ENCODE peak calls at places on chromosome 14, in four cellular contexts. One of them, this sample, is unnamed.

GRCh38 chr14:72714094-72714493 is 179.8 kb downstream of the DPF3 start:
- DNase-seq in CD4-positive, alpha-beta memory T cell: peak; percentile 36
- DNase-seq in testis: no peak
- DNase-seq in CD4-positive, alpha-beta T cell: peak; percentile 8
- DNase-seq in this sample: no peak

GRCh38 chr14:81062816-81063215 is 107.4 kb downstream of the TSHR start:
- DNase-seq in CD4-positive, alpha-beta memory T cell: peak; percentile 2
- DNase-seq in testis: no peak
- DNase-seq in CD4-positive, alpha-beta T cell: no peak
- DNase-seq in this sample: no peak

GRCh38 chr14:101791919-101792572 is 30.5 kb downstream of the PPP2R5C start:
- DNase-seq in CD4-positive, alpha-beta memory T cell: peak; percentile 54
- DNase-seq in testis: no peak
- DNase-seq in CD4-positive, alpha-beta T cell: no peak
- DNase-seq in this sample: no peak

GRCh38 chr14:50846171-50846880 is 15.4 kb upstream of the NIN start:
- DNase-seq in CD4-positive, alpha-beta memory T cell: no peak
- DNase-seq in testis: no peak
- DNase-seq in CD4-positive, alpha-beta T cell: no peak
- DNase-seq in this sample: no peak

GRCh38 chr14:55071870-55072640 is 20.6 kb downstream of the MAPK1IP1L start:
- DNase-seq in CD4-positive, alpha-beta memory T cell: peak; percentile 40
- DNase-seq in testis: peak; percentile 21
- DNase-seq in CD4-positive, alpha-beta T cell: peak; percentile 8
- DNase-seq in this sample: no peak

GRCh38 chr14:95262511-95262891 is 57.2 kb downstream of the CLMN start:
- DNase-seq in CD4-positive, alpha-beta memory T cell: no peak
- DNase-seq in testis: no peak
- DNase-seq in CD4-positive, alpha-beta T cell: no peak
- DNase-seq in this sample: no peak

GRCh38 chr14:78448483-78449094 is 278.4 kb downstream of the NRXN3 start:
- DNase-seq in CD4-positive, alpha-beta memory T cell: no peak
- DNase-seq in testis: peak; percentile 74
- DNase-seq in CD4-positive, alpha-beta T cell: no peak
- DNase-seq in this sample: no peak

GRCh38 chr14:40240456-40240855 is 808.2 kb upstream of the FBXO33 start:
- DNase-seq in CD4-positive, alpha-beta memory T cell: no peak
- DNase-seq in testis: no peak
- DNase-seq in CD4-positive, alpha-beta T cell: no peak
- DNase-seq in this sample: no peak

GRCh38 chr14:33163109-33163508 is 224.4 kb downstream of the NPAS3 start:
- DNase-seq in CD4-positive, alpha-beta memory T cell: no peak
- DNase-seq in testis: no peak
- DNase-seq in CD4-positive, alpha-beta T cell: no peak
- DNase-seq in this sample: no peak

GRCh38 chr14:26926585-26926984 is 328.8 kb upstream of the NOVA1 start:
- DNase-seq in CD4-positive, alpha-beta memory T cell: no peak
- DNase-seq in testis: no peak
- DNase-seq in CD4-positive, alpha-beta T cell: no peak
- DNase-seq in this sample: no peak

GRCh38 chr14:67373347-67373746 is 13.2 kb downstream of the EIF2S1 start:
- DNase-seq in CD4-positive, alpha-beta memory T cell: no peak
- DNase-seq in testis: no peak
- DNase-seq in CD4-positive, alpha-beta T cell: no peak
- DNase-seq in this sample: no peak

GRCh38 chr14:88829685-88830302 is 5.3 kb downstream of the TTC8 start:
- DNase-seq in CD4-positive, alpha-beta memory T cell: no peak
- DNase-seq in testis: no peak
- DNase-seq in CD4-positive, alpha-beta T cell: no peak
- DNase-seq in this sample: no peak

GRCh38 chr14:102870994-102871831 is 51.2 kb upstream of the AMN start:
- DNase-seq in CD4-positive, alpha-beta memory T cell: no peak
- DNase-seq in testis: no peak
- DNase-seq in CD4-positive, alpha-beta T cell: no peak
- DNase-seq in this sample: no peak

GRCh38 chr14:87067061-87067460 is 925.9 kb downstream of the GALC start:
- DNase-seq in CD4-positive, alpha-beta memory T cell: no peak
- DNase-seq in testis: no peak
- DNase-seq in CD4-positive, alpha-beta T cell: no peak
- DNase-seq in this sample: no peak

GRCh38 chr14:63046339-63047268 is 1.3 kb upstream of the KCNH5 start:
- DNase-seq in CD4-positive, alpha-beta memory T cell: no peak
- DNase-seq in testis: no peak
- DNase-seq in CD4-positive, alpha-beta T cell: no peak
- DNase-seq in this sample: no peak

GRCh38 chr14:74038015-74038859 is 19.1 kb downstream of the BBOF1 start:
- DNase-seq in CD4-positive, alpha-beta memory T cell: peak; percentile 55
- DNase-seq in testis: no peak
- DNase-seq in CD4-positive, alpha-beta T cell: no peak
- DNase-seq in this sample: no peak

GRCh38 chr14:23358553-23359166 is 6.0 kb upstream of the SLC22A17 start:
- DNase-seq in CD4-positive, alpha-beta memory T cell: no peak
- DNase-seq in testis: no peak
- DNase-seq in CD4-positive, alpha-beta T cell: no peak
- DNase-seq in this sample: no peak

GRCh38 chr14:59055439-59056045 is 132.9 kb upstream of the DAAM1 start:
- DNase-seq in CD4-positive, alpha-beta memory T cell: peak; percentile 18
- DNase-seq in testis: peak; percentile 44
- DNase-seq in CD4-positive, alpha-beta T cell: no peak
- DNase-seq in this sample: no peak

GRCh38 chr14:74333909-74334308 is 14.4 kb upstream of the VRTN start:
- DNase-seq in CD4-positive, alpha-beta memory T cell: no peak
- DNase-seq in testis: no peak
- DNase-seq in CD4-positive, alpha-beta T cell: no peak
- DNase-seq in this sample: no peak

GRCh38 chr14:70317969-70318634 is 41.4 kb downstream of the COX16 start:
- DNase-seq in CD4-positive, alpha-beta memory T cell: no peak
- DNase-seq in testis: peak; percentile 72
- DNase-seq in CD4-positive, alpha-beta T cell: no peak
- DNase-seq in this sample: no peak

GRCh38 chr14:67814826-67815225 is 1.6 kb downstream of the ZFYVE26 start:
- DNase-seq in CD4-positive, alpha-beta memory T cell: no peak
- DNase-seq in testis: no peak
- DNase-seq in CD4-positive, alpha-beta T cell: no peak
- DNase-seq in this sample: no peak

GRCh38 chr14:61355892-61356325 is 34.5 kb downstream of the PRKCH start:
- DNase-seq in CD4-positive, alpha-beta memory T cell: no peak
- DNase-seq in testis: no peak
- DNase-seq in CD4-positive, alpha-beta T cell: peak; percentile 62
- DNase-seq in this sample: no peak

GRCh38 chr14:96584199-96584906 is 82.2 kb downstream of the PAPOLA start:
- DNase-seq in CD4-positive, alpha-beta memory T cell: peak; percentile 12
- DNase-seq in testis: peak; percentile 64
- DNase-seq in CD4-positive, alpha-beta T cell: peak; percentile 19
- DNase-seq in this sample: no peak

GRCh38 chr14:68910540-68910939 is 68.6 kb downstream of the ACTN1 start:
- DNase-seq in CD4-positive, alpha-beta memory T cell: no peak
- DNase-seq in testis: no peak
- DNase-seq in CD4-positive, alpha-beta T cell: no peak
- DNase-seq in this sample: no peak

GRCh38 chr14:80678436-80678835 is 263.1 kb downstream of the CEP128 start:
- DNase-seq in CD4-positive, alpha-beta memory T cell: no peak
- DNase-seq in testis: no peak
- DNase-seq in CD4-positive, alpha-beta T cell: no peak
- DNase-seq in this sample: no peak

GRCh38 chr14:95294834-95295599 is 24.7 kb downstream of the CLMN start:
- DNase-seq in CD4-positive, alpha-beta memory T cell: no peak
- DNase-seq in testis: no peak
- DNase-seq in CD4-positive, alpha-beta T cell: no peak
- DNase-seq in this sample: no peak

GRCh38 chr14:104855532-104856090 is 9.5 kb upstream of the CEP170B start:
- DNase-seq in CD4-positive, alpha-beta memory T cell: no peak
- DNase-seq in testis: no peak
- DNase-seq in CD4-positive, alpha-beta T cell: no peak
- DNase-seq in this sample: no peak

GRCh38 chr14:29348504-29348903 is 579.1 kb downstream of the PRKD1 start:
- DNase-seq in CD4-positive, alpha-beta memory T cell: no peak
- DNase-seq in testis: no peak
- DNase-seq in CD4-positive, alpha-beta T cell: no peak
- DNase-seq in this sample: no peak

GRCh38 chr14:100388137-100389050 is 65.3 kb downstream of the SLC25A47 start:
- DNase-seq in CD4-positive, alpha-beta memory T cell: no peak
- DNase-seq in testis: no peak
- DNase-seq in CD4-positive, alpha-beta T cell: no peak
- DNase-seq in this sample: no peak

GRCh38 chr14:93789366-93790130 is 1.3 kb upstream of the PRIMA1 start:
- DNase-seq in CD4-positive, alpha-beta memory T cell: no peak
- DNase-seq in testis: no peak
- DNase-seq in CD4-positive, alpha-beta T cell: no peak
- DNase-seq in this sample: no peak

GRCh38 chr14:70036665-70037064 is 152.1 kb downstream of the SLC8A3 start:
- DNase-seq in CD4-positive, alpha-beta memory T cell: no peak
- DNase-seq in testis: no peak
- DNase-seq in CD4-positive, alpha-beta T cell: no peak
- DNase-seq in this sample: no peak

GRCh38 chr14:68598621-68599447 is 194.0 kb downstream of the ZFP36L1 start:
- DNase-seq in CD4-positive, alpha-beta memory T cell: no peak
- DNase-seq in testis: peak; percentile 74
- DNase-seq in CD4-positive, alpha-beta T cell: no peak
- DNase-seq in this sample: no peak

GRCh38 chr14:55102141-55102547 is 26.9 kb upstream of the LGALS3 start:
- DNase-seq in CD4-positive, alpha-beta memory T cell: peak; percentile 53
- DNase-seq in testis: peak; percentile 71
- DNase-seq in CD4-positive, alpha-beta T cell: peak; percentile 27
- DNase-seq in this sample: no peak

GRCh38 chr14:52558688-52559087 is 6.1 kb downstream of the GPR137C start:
- DNase-seq in CD4-positive, alpha-beta memory T cell: no peak
- DNase-seq in testis: no peak
- DNase-seq in CD4-positive, alpha-beta T cell: no peak
- DNase-seq in this sample: no peak

GRCh38 chr14:42374332-42374731 is 767.7 kb downstream of the LRFN5 start:
- DNase-seq in CD4-positive, alpha-beta memory T cell: no peak
- DNase-seq in testis: no peak
- DNase-seq in CD4-positive, alpha-beta T cell: no peak
- DNase-seq in this sample: no peak
- H3K9me3 ChIP-seq in CD4-positive, alpha-beta memory T cell: no peaks in the 10 kb centered on the region
- H3K9me3 ChIP-seq in testis: no peaks in the 10 kb centered on the region
- H3K9me3 ChIP-seq in CD4-positive, alpha-beta T cell: peaks cover 3% of the 10 kb centered on the region
- H3K9me3 ChIP-seq in this sample: no peaks in the 10 kb centered on the region

GRCh38 chr14:84554136-84554535 is 975.8 kb upstream of the FLRT2 start:
- DNase-seq in CD4-positive, alpha-beta memory T cell: no peak
- DNase-seq in testis: no peak
- DNase-seq in CD4-positive, alpha-beta T cell: no peak
- DNase-seq in this sample: no peak

DNA sequence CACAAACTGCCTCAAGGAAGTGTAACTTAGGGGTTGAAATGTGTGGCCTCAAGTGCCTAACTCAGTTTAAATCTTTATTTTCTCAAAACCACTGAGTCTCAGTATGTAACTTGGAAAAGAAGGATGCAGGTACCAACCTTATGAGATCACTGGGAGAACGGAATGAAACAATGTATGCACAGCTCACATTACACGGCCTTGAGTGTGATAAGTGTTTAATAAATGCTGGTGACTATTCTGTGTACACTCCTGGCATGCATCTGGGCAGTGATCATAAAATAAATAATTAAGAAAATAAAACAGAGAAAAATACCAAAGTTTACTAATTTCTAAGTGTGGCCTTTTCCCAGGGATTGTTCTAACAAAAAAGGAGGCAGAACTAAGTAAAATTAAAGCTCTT is 974.5 kb upstream of the FLRT2 start:
- DNase-seq in CD4-positive, alpha-beta memory T cell: no peak
- DNase-seq in testis: no peak
- DNase-seq in CD4-positive, alpha-beta T cell: no peak
- DNase-seq in this sample: no peak
- H3K9me3 ChIP-seq in CD4-positive, alpha-beta memory T cell: no peaks in the 10 kb centered on the region
- H3K9me3 ChIP-seq in testis: no peaks in the 10 kb centered on the region
- H3K9me3 ChIP-seq in CD4-positive, alpha-beta T cell: no peaks in the 10 kb centered on the region
- H3K9me3 ChIP-seq in this sample: no peaks in the 10 kb centered on the region

DNA sequence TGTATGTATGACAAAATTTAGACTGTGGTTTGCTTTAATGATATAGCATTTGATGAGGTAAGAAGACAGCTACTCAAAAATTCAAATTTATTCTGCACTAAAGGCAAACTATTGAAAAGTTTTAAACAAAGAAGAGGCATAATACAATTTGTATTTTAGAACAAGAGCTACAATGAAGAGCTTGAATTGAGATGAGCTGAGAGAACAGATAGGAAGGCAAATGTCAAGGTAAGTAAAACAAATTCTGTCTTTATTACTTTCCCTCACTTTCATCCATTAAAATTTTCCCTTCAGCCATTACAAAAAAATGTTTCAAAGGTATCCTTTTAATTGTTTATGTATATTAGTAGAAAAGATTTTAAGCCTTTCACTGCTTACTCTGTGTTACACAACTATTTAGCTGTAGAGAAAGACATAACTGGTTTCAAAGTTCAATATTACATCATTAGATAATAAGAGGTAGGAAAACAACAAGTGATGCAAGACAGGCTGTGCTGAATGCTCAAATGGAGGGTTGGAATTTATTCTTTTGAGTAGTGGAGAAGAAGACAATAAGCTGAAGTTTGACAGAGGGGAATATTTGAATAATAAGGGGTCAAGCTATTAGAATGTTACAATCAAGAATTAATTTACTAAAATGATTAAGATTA is 1334.1 kb downstream of the FSCB start:
- DNase-seq in CD4-positive, alpha-beta memory T cell: no peak
- DNase-seq in testis: no peak
- DNase-seq in CD4-positive, alpha-beta T cell: no peak
- DNase-seq in this sample: no peak
- H3K9me3 ChIP-seq in CD4-positive, alpha-beta memory T cell: no peaks in the 10 kb centered on the region
- H3K9me3 ChIP-seq in testis: no peaks in the 10 kb centered on the region
- H3K9me3 ChIP-seq in CD4-positive, alpha-beta T cell: no peaks in the 10 kb centered on the region
- H3K9me3 ChIP-seq in this sample: no peaks in the 10 kb centered on the region

GRCh38 chr14:97604731-97605130 is 807.5 kb downstream of the VRK1 start:
- DNase-seq in CD4-positive, alpha-beta memory T cell: no peak
- DNase-seq in testis: no peak
- DNase-seq in CD4-positive, alpha-beta T cell: no peak
- DNase-seq in this sample: no peak

GRCh38 chr14:97602438-97603117 is 805.4 kb downstream of the VRK1 start:
- DNase-seq in CD4-positive, alpha-beta memory T cell: peak; percentile 89
- DNase-seq in testis: no peak
- DNase-seq in CD4-positive, alpha-beta T cell: peak; percentile 81
- DNase-seq in this sample: peak; percentile 66

DNA sequence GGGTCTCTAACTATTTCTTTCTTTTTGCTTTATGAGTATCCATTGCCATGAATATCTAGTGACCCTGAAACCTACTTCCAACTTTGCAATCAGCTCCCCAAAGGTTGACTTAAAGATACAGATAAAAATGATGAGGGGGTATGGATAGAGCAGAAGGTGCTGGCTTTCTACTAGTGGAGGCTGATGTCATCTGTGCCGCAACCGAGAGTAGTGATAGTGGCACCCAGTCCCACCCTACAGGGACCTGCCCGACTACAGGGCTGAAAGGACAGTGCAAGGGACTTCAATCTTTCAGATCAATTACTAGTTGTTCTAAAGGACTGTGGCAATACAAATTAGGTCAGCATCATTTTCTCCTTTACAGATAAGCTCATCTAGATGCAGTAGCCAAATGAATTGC is 806.0 kb downstream of the VRK1 start:
- DNase-seq in CD4-positive, alpha-beta memory T cell: peak; percentile 62
- DNase-seq in testis: no peak
- DNase-seq in CD4-positive, alpha-beta T cell: peak; percentile 60
- DNase-seq in this sample: peak; percentile 49
- H3K9me3 ChIP-seq in CD4-positive, alpha-beta memory T cell: no peaks in the 10 kb centered on the region
- H3K9me3 ChIP-seq in testis: no peaks in the 10 kb centered on the region
- H3K9me3 ChIP-seq in CD4-positive, alpha-beta T cell: peaks cover 8% of the 10 kb centered on the region
- H3K9me3 ChIP-seq in this sample: no peaks in the 10 kb centered on the region

GRCh38 chr14:48553443-48553842 is 878.0 kb upstream of the MDGA2 start:
- DNase-seq in CD4-positive, alpha-beta memory T cell: no peak
- DNase-seq in testis: no peak
- DNase-seq in CD4-positive, alpha-beta T cell: no peak
- DNase-seq in this sample: no peak
- H3K9me3 ChIP-seq in CD4-positive, alpha-beta memory T cell: no peaks in the 10 kb centered on the region
- H3K9me3 ChIP-seq in testis: no peaks in the 10 kb centered on the region
- H3K9me3 ChIP-seq in CD4-positive, alpha-beta T cell: no peaks in the 10 kb centered on the region
- H3K9me3 ChIP-seq in this sample: no peaks in the 10 kb centered on the region

GRCh38 chr14:19873178-19873577 is 1.8 kb upstream of the OR4K2 start:
- DNase-seq in CD4-positive, alpha-beta memory T cell: no peak
- DNase-seq in testis: no peak
- DNase-seq in CD4-positive, alpha-beta T cell: no peak
- DNase-seq in this sample: no peak
- H3K9me3 ChIP-seq in CD4-positive, alpha-beta memory T cell: no peaks in the 10 kb centered on the region
- H3K9me3 ChIP-seq in testis: no peaks in the 10 kb centered on the region
- H3K9me3 ChIP-seq in CD4-positive, alpha-beta T cell: no peaks in the 10 kb centered on the region
- H3K9me3 ChIP-seq in this sample: no peaks in the 10 kb centered on the region

This sample was measured in T-helper 17 cell.